ENCODE peak calls at places on chromosomes 7 and 10, in five cellular contexts. H is adrenal gland, O is colonic mucosa, J is NAMALWA, Y is AG10803. R is an unnamed sample.

GRCh38 chr7:134645935-134646334 is 718 bp upstream of the BPGM start:
- DNase-seq in H (peak), O (no peak), J (no peak), Y (peak), R (no peak)

GRCh38 chr10:74981831-74982633 is 129.4 kb upstream of the SAMD8 start:
- DNase-seq in H (no peak), O (no peak), J (no peak), Y (no peak), R (no peak)

GRCh38 chr7:154729056-154729455 is 273.9 kb downstream of the PAXIP1 start:
- DNase-seq in H (no peak), O (no peak), J (no peak), Y (no peak), R (no peak)

GRCh38 chr7:159091041-159091440 is 53.6 kb downstream of the VIPR2 start:
- DNase-seq in H (no peak), O (no peak), J (no peak), Y (no peak), R (no peak)

GRCh38 chr10:120507651-120508050 is 50.6 kb downstream of the PLPP4 start:
- DNase-seq in H (no peak), O (no peak), J (no peak), Y (no peak), R (no peak)

GRCh38 chr7:50197547-50197946 is 104.5 kb upstream of the ZPBP start:
- DNase-seq in H (peak), O (no peak), J (no peak), Y (no peak), R (no peak)

GRCh38 chr10:104441601-104442000 is 88.0 kb downstream of the CFAP58 start:
- DNase-seq in H (no peak), O (no peak), J (no peak), Y (peak), R (peak)

GRCh38 chr7:19249281-19249680 is 104.1 kb upstream of the FERD3L start:
- DNase-seq in H (no peak), O (no peak), J (no peak), Y (peak), R (no peak)

GRCh38 chr10:36888925-36889573 is 236.3 kb upstream of the ANKRD30A start:
- DNase-seq in H (no peak), O (peak), J (peak), Y (peak), R (no peak)

GRCh38 chr7:13508586-13508985 is 480.9 kb downstream of the ETV1 start:
- DNase-seq in H (no peak), O (no peak), J (no peak), Y (no peak), R (peak)

GRCh38 chr7:138029126-138029525 is 27.2 kb upstream of the CREB3L2 start:
- DNase-seq in H (no peak), O (no peak), J (no peak), Y (no peak), R (no peak)

GRCh38 chr10:124942317-124943169 is 620 bp downstream of the ZRANB1 start:
- DNase-seq in H (no peak), O (no peak), J (no peak), Y (no peak), R (no peak)

GRCh38 chr7:43302773-43303172 is 190.3 kb downstream of the HECW1 start:
- DNase-seq in H (no peak), O (no peak), J (no peak), Y (no peak), R (no peak)

GRCh38 chr10:22505923-22506685 is 160.8 kb downstream of the SPAG6 start:
- DNase-seq in H (no peak), O (peak), J (peak), Y (no peak), R (no peak)

GRCh38 chr10:31768467-31768866 is 160.2 kb downstream of the ARHGAP12 start:
- DNase-seq in H (no peak), O (no peak), J (no peak), Y (peak), R (peak)

GRCh38 chr7:20858913-20859312 is 72.2 kb upstream of the SP8 start:
- DNase-seq in H (peak), O (no peak), J (no peak), Y (no peak), R (no peak)

GRCh38 chr10:130127612-130128607 is 8.3 kb upstream of the GLRX3 start:
- DNase-seq in H (peak), O (peak), J (peak), Y (peak), R (peak)

GRCh38 chr10:101080933-101081546 is 19.3 kb downstream of the KAZALD1 start:
- DNase-seq in H (peak), O (no peak), J (no peak), Y (no peak), R (peak)

GRCh38 chr7:155219947-155220769 is 77.5 kb upstream of the INSIG1 start:
- DNase-seq in H (peak), O (no peak), J (no peak), Y (peak), R (peak)